ENCODE peak calls at places on chromosomes 6 and 20, in ten cellular contexts. G, E, U, M, R, J, C, O, I and B are unnamed samples.

GRCh38 chr6:4256969-4257368 is 121.6 kb upstream of the ECI2 start:
- DNase-seq in G (no peak), E (no peak), U (no peak), M (no peak), R (no peak), J (no peak), C (peak), O (no peak), I (no peak), B (no peak)

GRCh38 chr20:45894797-45895196 is 3.7 kb downstream of the CTSA start:
- DNase-seq in G (no peak), E (no peak), U (no peak), M (no peak), R (no peak), J (no peak), C (no peak), O (no peak), I (no peak), B (no peak)

GRCh38 chr6:89951574-89952360 is 57.5 kb downstream of the GJA10 start:
- DNase-seq in G (no peak), E (no peak), U (no peak), M (peak), R (no peak), J (no peak), C (peak), O (no peak), I (no peak), B (no peak)

GRCh38 chr20:58084966-58085365 is 143.5 kb downstream of the ANKRD60 start:
- DNase-seq in G (no peak), E (no peak), U (no peak), M (no peak), R (no peak), J (no peak), C (no peak), O (no peak), I (no peak), B (no peak)

GRCh38 chr6:30885999-30886896 is 1.9 kb downstream of the DDR1 start:
- DNase-seq in G (no peak), E (peak), U (no peak), M (no peak), R (peak), J (peak), C (peak), O (no peak), I (no peak), B (peak)

GRCh38 chr6:151225919-151226318 is 13.8 kb upstream of the AKAP12 start:
- DNase-seq in G (no peak), E (no peak), U (no peak), M (no peak), R (no peak), J (no peak), C (no peak), O (no peak), I (no peak), B (no peak)

GRCh38 chr6:159422041-159422984 is 253.1 kb downstream of the FNDC1 start:
- DNase-seq in G (no peak), E (no peak), U (no peak), M (no peak), R (no peak), J (no peak), C (peak), O (no peak), I (no peak), B (no peak)

GRCh38 chr6:5078121-5078695 is 6.9 kb upstream of the PPP1R3G start:
- DNase-seq in G (no peak), E (no peak), U (no peak), M (no peak), R (no peak), J (no peak), C (no peak), O (no peak), I (no peak), B (peak)

GRCh38 chr6:29589423-29590048 is 4.6 kb downstream of the OR2H2 start:
- DNase-seq in G (peak), E (peak), U (peak), M (no peak), R (peak), J (no peak), C (peak), O (peak), I (peak), B (peak)

GRCh38 chr6:85923013-85923430 is 280.3 kb upstream of the SYNCRIP start:
- DNase-seq in G (no peak), E (no peak), U (peak), M (no peak), R (peak), J (peak), C (peak), O (no peak), I (no peak), B (peak)

GRCh38 chr6:142848969-142849368 is 96.0 kb downstream of the HIVEP2 start:
- DNase-seq in G (no peak), E (no peak), U (no peak), M (no peak), R (no peak), J (no peak), C (no peak), O (no peak), I (no peak), B (no peak)

GRCh38 chr20:62561948-62562347 is 80.4 kb upstream of the SLCO4A1 start:
- DNase-seq in G (no peak), E (no peak), U (no peak), M (no peak), R (no peak), J (no peak), C (no peak), O (no peak), I (no peak), B (no peak)

GRCh38 chr6:32752580-32752979 is 10.8 kb downstream of the HLA-DQB2 start:
- DNase-seq in G (no peak), E (peak), U (no peak), M (no peak), R (no peak), J (no peak), C (no peak), O (no peak), I (no peak), B (no peak)

GRCh38 chr20:61901421-61902212 is 164.1 kb downstream of the TAF4 start:
- DNase-seq in G (no peak), E (no peak), U (no peak), M (no peak), R (no peak), J (no peak), C (peak), O (no peak), I (no peak), B (peak)

GRCh38 chr6:43496370-43497128 is 13.6 kb downstream of the LRRC73 start:
- DNase-seq in G (no peak), E (no peak), U (no peak), M (no peak), R (no peak), J (no peak), C (peak), O (no peak), I (no peak), B (peak)

GRCh38 chr6:148464319-148465010 is 121.8 kb downstream of the SASH1 start:
- DNase-seq in G (peak), E (peak), U (peak), M (no peak), R (peak), J (peak), C (peak), O (peak), I (peak), B (peak)

GRCh38 chr20:5996765-5997164 is 46.3 kb downstream of the MCM8 start:
- DNase-seq in G (peak), E (peak), U (no peak), M (no peak), R (no peak), J (no peak), C (no peak), O (no peak), I (no peak), B (peak)

GRCh38 chr20:62637110-62637509 is 5.2 kb upstream of the SLCO4A1 start:
- DNase-seq in G (no peak), E (no peak), U (no peak), M (no peak), R (no peak), J (no peak), C (no peak), O (no peak), I (no peak), B (no peak)

GRCh38 chr20:11108102-11108842 is 434.5 kb upstream of the JAG1 start:
- DNase-seq in G (no peak), E (no peak), U (no peak), M (no peak), R (no peak), J (no peak), C (peak), O (no peak), I (peak), B (no peak)

GRCh38 chr6:41073203-41073967 is 611 bp downstream of the NFYA start:
- DNase-seq in G (peak), E (peak), U (peak), M (peak), R (peak), J (peak), C (peak), O (no peak), I (peak), B (peak)
- TF ChIP-seq CTCF in G (peak), E (peak), U (no peak), M (peak), R (peak), J (peak), C (peak), O (no peak), I (peak), B (peak)

GRCh38 chr6:524803-525202 is 132.1 kb downstream of the HUS1B start:
- DNase-seq in G (no peak), E (peak), U (no peak), M (no peak), R (no peak), J (no peak), C (no peak), O (no peak), I (no peak), B (no peak)
- TF ChIP-seq CTCF in G (no peak), E (no peak), U (no peak), M (no peak), R (no peak), J (no peak), C (no peak), O (no peak), I (no peak), B (no peak)

DNA sequence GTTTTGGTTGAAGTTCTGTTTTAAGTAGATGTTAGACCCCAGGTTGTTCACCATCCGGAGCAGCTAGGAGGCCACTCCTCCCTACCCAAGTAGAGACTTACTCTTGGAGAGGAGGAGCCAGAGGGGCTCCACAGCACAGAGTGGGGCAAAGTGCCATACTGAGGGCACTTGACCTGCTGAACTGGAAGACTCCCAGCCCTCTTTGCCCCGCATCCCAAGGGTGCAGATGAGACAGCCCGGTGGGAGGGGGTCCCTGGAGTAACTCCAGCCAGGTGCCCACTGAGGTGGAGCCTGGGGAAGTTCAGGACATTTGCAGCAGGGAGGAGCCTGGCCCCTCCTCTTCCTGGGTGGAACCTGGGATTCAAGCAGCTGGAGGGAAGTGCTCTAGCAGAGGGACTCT is 102.1 kb upstream of the GPR6 start:
- DNase-seq in G (no peak), E (no peak), U (no peak), M (no peak), R (no peak), J (no peak), C (no peak), O (no peak), I (no peak), B (no peak)
- TF ChIP-seq CTCF in G (no peak), E (no peak), U (no peak), M (no peak), R (no peak), J (no peak), C (no peak), O (no peak), I (no peak), B (no peak)

GRCh38 chr6:69868252-69868804 is 2.0 kb downstream of the COL19A1 start:
- DNase-seq in G (no peak), E (no peak), U (no peak), M (no peak), R (no peak), J (no peak), C (no peak), O (no peak), I (no peak), B (no peak)
- TF ChIP-seq CTCF in G (no peak), E (no peak), U (no peak), M (peak), R (no peak), J (no peak), C (no peak), O (no peak), I (no peak), B (no peak)

GRCh38 chr20:47860049-47860830 is 75.0 kb upstream of the SULF2 start:
- DNase-seq in G (no peak), E (no peak), U (no peak), M (no peak), R (no peak), J (no peak), C (no peak), O (no peak), I (no peak), B (no peak)

GRCh38 chr20:47859255-47859654 is 74.0 kb upstream of the SULF2 start:
- DNase-seq in G (no peak), E (no peak), U (no peak), M (no peak), R (no peak), J (no peak), C (no peak), O (peak), I (no peak), B (peak)

GRCh38 chr20:47857142-47857993 is 72.1 kb upstream of the SULF2 start:
- DNase-seq in G (no peak), E (no peak), U (no peak), M (no peak), R (no peak), J (peak), C (peak), O (no peak), I (peak), B (no peak)

GRCh38 chr20:47855799-47856198 is 70.5 kb upstream of the SULF2 start:
- DNase-seq in G (no peak), E (no peak), U (no peak), M (no peak), R (no peak), J (no peak), C (no peak), O (no peak), I (no peak), B (no peak)

GRCh38 chr20:47857994-47858557 is 72.8 kb upstream of the SULF2 start:
- DNase-seq in G (no peak), E (no peak), U (peak), M (no peak), R (no peak), J (peak), C (peak), O (no peak), I (peak), B (no peak)
- TF ChIP-seq CTCF in G (no peak), E (no peak), U (no peak), M (no peak), R (no peak), J (no peak), C (no peak), O (no peak), I (no peak), B (no peak)

DNA sequence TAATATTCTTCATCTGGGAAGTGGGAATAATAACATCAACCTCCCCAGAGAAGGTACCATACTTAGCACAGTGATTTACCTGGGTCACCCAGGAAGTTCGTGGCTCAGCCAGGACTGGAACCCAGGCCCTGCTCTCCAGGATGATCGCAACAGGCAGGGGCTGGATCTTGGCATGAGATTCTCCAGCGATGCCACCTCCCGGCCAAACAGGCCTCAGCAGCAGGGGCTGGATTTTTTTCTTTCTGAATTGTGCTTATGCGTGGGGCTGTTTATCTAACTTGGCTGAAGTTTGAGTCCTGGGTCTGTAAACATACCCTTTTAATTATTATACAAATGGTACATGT is 129.5 kb upstream of the PTPN1 start:
- DNase-seq in G (no peak), E (peak), U (no peak), M (peak), R (no peak), J (peak), C (peak), O (peak), I (no peak), B (peak)
- TF ChIP-seq CTCF in G (no peak), E (peak), U (peak), M (peak), R (peak), J (peak), C (peak), O (peak), I (peak), B (peak)